ENCODE peak calls at places on chromosomes 7 and 10, in six cellular contexts. E is cardiac fibroblast; F is activated naive CD4-positive, alpha-beta T cell treated with Interleukin-2 at 50 U/mL for 16 hours; U is stimulated activated CD8-positive, alpha-beta memory T cell treated with anti-CD3 and anti-CD28 coated beads, Interleukin-4, amount 100 ng/mL, for 24 hours; R is Calu3; D is adrenal gland. G is an unnamed sample.

GRCh38 chr7:22248111-22248809 is 108.7 kb downstream of the RAPGEF5 start:
- DNase-seq in E (no peak), F (no peak), U (no peak), R (no peak), D (no peak), G (no peak)

GRCh38 chr7:37097983-37098382 is 350.7 kb downstream of the ELMO1 start:
- DNase-seq in E (no peak), F (no peak), U (no peak), R (no peak), D (no peak), G (no peak)

GRCh38 chr10:10852464-10852863 is 165.2 kb upstream of the CELF2 start:
- DNase-seq in E (peak), F (no peak), U (no peak), R (no peak), D (no peak), G (no peak)

GRCh38 chr7:140734096-140734495 is 37.6 kb downstream of the NDUFB2 start:
- DNase-seq in E (no peak), F (no peak), U (no peak), R (no peak), D (no peak), G (no peak)

GRCh38 chr10:3825244-3825643 is 40.2 kb upstream of the KLF6 start:
- DNase-seq in E (peak), F (no peak), U (no peak), R (peak), D (no peak), G (no peak)

GRCh38 chr10:32979041-32979440 is 21.0 kb upstream of the ITGB1 start:
- DNase-seq in E (no peak), F (no peak), U (no peak), R (no peak), D (no peak), G (no peak)

GRCh38 chr10:110399163-110400094 is 94.7 kb upstream of the SMNDC1 start:
- DNase-seq in E (peak), F (no peak), U (no peak), R (peak), D (peak), G (peak)

GRCh38 chr10:12690525-12691139 is 310.9 kb downstream of the CCDC3 start:
- DNase-seq in E (no peak), F (no peak), U (no peak), R (no peak), D (no peak), G (no peak)

GRCh38 chr10:77981281-77981680 is 48.0 kb downstream of the POLR3A start:
- DNase-seq in E (no peak), F (no peak), U (no peak), R (no peak), D (no peak), G (no peak)

GRCh38 chr7:103446046-103446520 is at the start of gene SLC26A5:
- DNase-seq in E (no peak), F (no peak), U (no peak), R (peak), D (no peak), G (no peak)

GRCh38 chr7:29239638-29240037 is 45.1 kb downstream of the CHN2 start:
- DNase-seq in E (no peak), F (peak), U (no peak), R (peak), D (no peak), G (no peak)

GRCh38 chr7:122902751-122903495 is 16.7 kb upstream of the CADPS2 start:
- DNase-seq in E (peak), F (no peak), U (no peak), R (no peak), D (no peak), G (no peak)

GRCh38 chr7:106165328-106165727 is 53.2 kb upstream of the SYPL1 start:
- DNase-seq in E (peak), F (no peak), U (no peak), R (no peak), D (no peak), G (no peak)

GRCh38 chr7:106012184-106012583 is 49.1 kb downstream of the CDHR3 start:
- DNase-seq in E (no peak), F (no peak), U (no peak), R (no peak), D (no peak), G (no peak)